ENCODE peak calls at places on chromosomes 12 and 14, in eight cellular contexts. N, Z, O, U, Q, X, R and S are unnamed samples.

GRCh38 chr12:119994892-119995658 is 6.0 kb downstream of the BICDL1 start:
- DNase-seq in U (no peak), R (no peak), O (no peak), N (no peak), X (no peak), Z (no peak), Q (no peak), S (no peak)

GRCh38 chr12:88575361-88575959 is 4.8 kb downstream of the KITLG start:
- DNase-seq in N (no peak), Q (peak; percentile 47), O (no peak), R (no peak), U (no peak), X (no peak), Z (no peak), S (no peak)

GRCh38 chr14:31037709-31038221 is 11.6 kb upstream of the STRN3 start:
- DNase-seq in N (no peak), Q (no peak), O (no peak), Z (no peak), R (no peak), U (no peak), X (no peak), S (no peak)

GRCh38 chr12:4849946-4850345 is 59.8 kb upstream of the KCNA1 start:
- DNase-seq in O (no peak), U (no peak), X (no peak), R (no peak), N (no peak), Q (no peak), Z (no peak), S (no peak)

GRCh38 chr14:102590667-102591099 is 1.8 kb upstream of the RCOR1 start:
- DNase-seq in R (peak; percentile 47), U (peak; percentile 73), Z (no peak), N (peak; percentile 27), Q (peak; percentile 53), X (no peak), O (no peak), S (peak; percentile 73)

GRCh38 chr12:108980831-108981618 is 39.8 kb downstream of the SVOP start:
- DNase-seq in Q (no peak), N (peak; percentile 52), U (no peak), O (no peak), Z (peak; percentile 7), X (no peak), R (no peak), S (no peak)

GRCh38 chr12:14957769-14958168 is 3.6 kb downstream of the ARHGDIB start:
- DNase-seq in Z (no peak), N (no peak), Q (no peak), R (no peak), U (no peak), X (no peak), O (no peak), S (no peak)

GRCh38 chr12:25929096-25929637 is 29.3 kb upstream of the RASSF8 start:
- DNase-seq in O (no peak), R (no peak), X (no peak), Z (peak; percentile 13), N (no peak), Q (no peak), U (peak; percentile 99), S (peak; percentile 73)

GRCh38 chr12:6943387-6943718 is 263 bp upstream of the RNU7-1 start:
- DNase-seq in X (peak; percentile 96), O (peak; percentile 86), U (peak; percentile 76), R (no peak), Q (peak; percentile 96), N (peak; percentile 92), Z (peak; percentile 81), S (peak; percentile 88)

GRCh38 chr14:89621009-89621421 is 204.0 kb upstream of the FOXN3 start:
- DNase-seq in Q (no peak), N (no peak), X (no peak), O (peak; percentile 46), R (no peak), Z (no peak), U (no peak), S (no peak)

GRCh38 chr12:52209321-52209720 is 17.5 kb upstream of the KRT80 start:
- DNase-seq in O (no peak), U (no peak), Q (no peak), N (no peak), Z (no peak), R (no peak), X (peak; percentile 86), S (no peak)

GRCh38 chr14:75280831-75281690 is 2.4 kb downstream of the FOS start:
- DNase-seq in U (no peak), N (no peak), O (no peak), Z (no peak), Q (peak; percentile 41), R (peak; percentile 89), X (peak; percentile 88), S (no peak)

GRCh38 chr14:66117600-66117999 is 368.6 kb upstream of the CCDC196 start:
- DNase-seq in O (no peak), N (no peak), X (no peak), U (peak; percentile 84), Q (peak; percentile 19), R (no peak), Z (peak; percentile 13), S (peak; percentile 70)

GRCh38 chr12:111451649-111452129 is 46.0 kb downstream of the SH2B3 start:
- DNase-seq in Z (no peak), X (peak; percentile 54), U (peak; percentile 72), Q (peak; percentile 69), R (no peak), N (no peak), O (peak; percentile 16), S (peak; percentile 76)

GRCh38 chr12:89319111-89319510 is 33.2 kb downstream of the DUSP6 start:
- DNase-seq in O (no peak), R (no peak), X (no peak), Z (no peak), U (no peak), Q (peak; percentile 85), N (no peak), S (peak; percentile 54)

GRCh38 chr12:16076553-16076952 is 165.4 kb downstream of the DERA start:
- DNase-seq in R (no peak), U (peak; percentile 66), Q (peak; percentile 12), X (no peak), Z (no peak), N (no peak), O (no peak), S (peak; percentile 3)

GRCh38 chr12:22285871-22286270 is 48.6 kb downstream of the ST8SIA1 start:
- DNase-seq in R (no peak), Q (no peak), N (no peak), U (no peak), Z (no peak), O (no peak), X (no peak), S (peak; percentile 13)

GRCh38 chr12:57175428-57176138 is 28.2 kb upstream of the LRP1-AS start:
- DNase-seq in Z (no peak), U (peak; percentile 80), N (peak; percentile 73), Q (peak; percentile 79), O (peak; percentile 49), R (no peak), X (peak; percentile 97), S (peak; percentile 45)

GRCh38 chr12:7937867-7938506 is 2.0 kb upstream of the SLC2A3 start:
- DNase-seq in X (no peak), N (no peak), U (no peak), R (no peak), O (no peak), Q (peak; percentile 22), Z (no peak), S (peak; percentile 71)

GRCh38 chr14:92900660-92901059 is 22.3 kb upstream of the CHGA start:
- DNase-seq in R (no peak), Q (no peak), Z (no peak), O (no peak), X (no peak), N (no peak), U (peak; percentile 57), S (no peak)

GRCh38 chr12:71477609-71478008 is 38.0 kb downstream of the LGR5 start:
- DNase-seq in N (no peak), R (no peak), Z (no peak), O (no peak), X (no peak), Q (no peak), U (no peak), S (peak; percentile 14)

DNA sequence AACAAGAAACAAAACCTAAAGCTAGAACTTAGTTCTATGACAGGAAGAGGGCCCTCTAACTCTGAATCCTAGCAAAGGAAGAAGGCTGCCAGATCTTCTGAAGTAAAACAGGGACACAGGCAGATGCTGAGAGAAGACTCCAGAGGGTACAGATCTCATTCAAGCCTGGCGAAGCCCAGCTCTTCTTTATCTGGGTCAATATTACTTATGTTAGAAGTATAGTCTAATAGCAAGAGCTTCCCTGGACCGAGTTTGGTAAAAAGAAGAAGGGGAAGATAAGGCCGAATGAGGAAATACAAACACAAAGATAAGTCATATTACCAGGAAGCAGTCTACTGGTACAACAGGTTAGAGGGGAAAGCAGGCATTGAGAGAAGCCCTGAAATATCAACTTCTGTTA is 79.9 kb upstream of the CCDC91 start:
- DNase-seq in N (no peak), R (no peak), U (peak; percentile 39), O (no peak), Z (no peak), Q (no peak), X (no peak), S (no peak)
- TF ChIP-seq CTCF in N (no peak), R (no peak), U (peak; percentile 43), O (no peak), Z (no peak), Q (no peak), X (no peak), S (no peak)

GRCh38 chr14:23071975-23072539 is 14.7 kb upstream of the CDH24 start:
- DNase-seq in X (no peak), Q (no peak), R (no peak), O (no peak), N (no peak), Z (no peak), U (peak; percentile 69), S (peak; percentile 44)
- H3K4me3 ChIP-seq in X (no peak overlapping the region), Q (peak overlapping the region; percentile 97), R (no peak overlapping the region), O (no peak overlapping the region), N (peak overlapping the region; percentile 67), Z (peak overlapping the region; percentile 95), U (peak overlapping the region; percentile 94), S (no peak overlapping the region)

DNA sequence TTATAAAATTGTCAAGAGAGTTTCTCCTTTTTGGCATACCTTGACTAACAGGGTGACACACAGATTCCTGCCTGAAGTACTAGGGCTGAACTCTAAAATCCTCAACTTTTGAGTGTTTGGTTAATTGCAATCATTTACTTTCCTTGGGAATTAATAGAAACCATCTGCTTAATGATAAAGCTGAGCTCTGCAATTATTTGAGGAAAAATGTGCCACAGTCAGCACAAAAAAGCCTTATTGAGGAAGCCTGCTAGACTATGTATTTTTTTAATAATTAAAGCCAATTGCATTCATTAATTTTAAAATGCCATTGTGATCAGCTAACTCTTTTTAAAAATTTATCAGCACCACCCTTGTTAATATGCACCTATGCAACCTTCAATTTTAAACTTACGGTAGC is 38.7 kb downstream of the PRICKLE1 start:
- DNase-seq in U (no peak), X (no peak), R (no peak), Z (no peak), Q (no peak), O (no peak), N (no peak), S (no peak)
- TF ChIP-seq CTCF in U (no peak), X (no peak), R (no peak), Z (no peak), Q (no peak), O (no peak), N (no peak), S (no peak)

DNA sequence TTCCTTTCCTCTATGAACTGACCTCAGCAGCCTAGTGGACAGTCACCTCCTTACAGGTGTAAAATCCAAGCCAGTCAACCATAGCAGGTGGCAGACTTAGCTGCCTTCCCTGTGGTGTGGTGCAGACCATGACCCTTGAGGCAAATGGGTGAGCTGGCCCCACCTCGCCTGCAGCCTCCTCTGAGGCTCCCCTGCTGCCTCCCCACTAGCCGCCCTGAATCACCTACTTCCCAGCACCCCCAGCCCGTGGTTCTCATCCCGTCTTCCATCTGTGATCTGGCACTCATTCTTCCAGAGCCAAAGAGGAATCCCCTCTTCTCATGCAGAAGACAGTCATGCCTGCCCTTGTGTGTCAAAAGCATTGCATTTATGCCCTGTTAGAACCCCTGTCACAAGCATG is 34.4 kb upstream of the TSPAN9 start:
- DNase-seq in N (no peak), R (no peak), O (no peak), U (no peak), Q (no peak), Z (no peak), X (no peak), S (no peak)
- H3K4me3 ChIP-seq in N (no peak overlapping the region), R (no peak overlapping the region), O (no peak overlapping the region), U (no peak overlapping the region), Q (no peak overlapping the region), Z (no peak overlapping the region), X (no peak overlapping the region), S (no peak overlapping the region)